ENCODE peak calls at places on chromosomes 5 and 9, in seven cellular contexts. I is PC-3; L is GM23248; B is iris pigment epithelial cell; O is GM12865; Q is activated effector memory CD4-positive, alpha-beta T cell treated with anti-CD3 and anti-CD28 coated beads, Interleukin-2, amount 50 U/mL, for 16 hours; G is body of pancreas. C is an unnamed sample.

GRCh38 chr5:101431201-101431600 is 528.1 kb upstream of the ST8SIA4 start:
- DNase-seq in I (no peak), L (no peak), B (no peak), O (no peak), Q (no peak), G (no peak), C (no peak)

GRCh38 chr9:127979333-127980055 is 1.3 kb downstream of the EEIG1 start:
- DNase-seq in I (peak), L (peak), B (peak), O (peak), Q (peak), G (peak), C (peak)

GRCh38 chr9:88425538-88425950 is 37.3 kb downstream of the SPIN1 start:
- DNase-seq in I (peak), L (peak), B (peak), O (no peak), Q (no peak), G (no peak), C (no peak)

GRCh38 chr9:127109212-127109711 is 13.2 kb downstream of the ANGPTL2 start:
- DNase-seq in I (peak), L (no peak), B (no peak), O (no peak), Q (no peak), G (no peak), C (no peak)

GRCh38 chr9:83322438-83322837 is 215.8 kb downstream of the FRMD3 start:
- DNase-seq in I (no peak), L (no peak), B (no peak), O (no peak), Q (no peak), G (no peak), C (no peak)

GRCh38 chr5:143164557-143164956 is 238.9 kb downstream of the NR3C1 start:
- DNase-seq in I (no peak), L (no peak), B (peak), O (peak), Q (no peak), G (no peak), C (no peak)

GRCh38 chr9:31347082-31347617 is 1037.3 kb upstream of the ACO1 start:
- DNase-seq in I (no peak), L (peak), B (peak), O (peak), Q (no peak), G (no peak), C (no peak)

GRCh38 chr9:106956971-106957370 is 94.0 kb downstream of the ZNF462 start:
- DNase-seq in I (no peak), L (peak), B (peak), O (no peak), Q (no peak), G (no peak), C (no peak)

GRCh38 chr5:155616779-155617392 is 603.3 kb downstream of the KIF4B start:
- DNase-seq in I (no peak), L (peak), B (peak), O (peak), Q (peak), G (peak), C (peak)

GRCh38 chr9:93465853-93466252 is 12.5 kb upstream of the FAM120AOS start:
- DNase-seq in I (no peak), L (no peak), B (no peak), O (no peak), Q (no peak), G (peak), C (no peak)

GRCh38 chr9:34650816-34651215 is 1.2 kb upstream of the IL11RA start:
- DNase-seq in I (no peak), L (no peak), B (peak), O (no peak), Q (no peak), G (no peak), C (peak)

GRCh38 chr5:176716320-176716719 is 69.0 kb downstream of the TSPAN17 start:
- DNase-seq in I (peak), L (peak), B (peak), O (no peak), Q (no peak), G (no peak), C (no peak)

GRCh38 chr5:32027093-32027716 is 146.9 kb downstream of the GOLPH3 start:
- DNase-seq in I (no peak), L (peak), B (no peak), O (no peak), Q (no peak), G (no peak), C (no peak)

GRCh38 chr9:126148523-126148870 is 178.1 kb upstream of the MVB12B start:
- DNase-seq in I (no peak), L (no peak), B (no peak), O (no peak), Q (peak), G (no peak), C (peak)

GRCh38 chr9:81052846-81053245 is 636.5 kb downstream of the TLE1 start:
- DNase-seq in I (no peak), L (peak), B (peak), O (no peak), Q (no peak), G (no peak), C (no peak)

GRCh38 chr5:141605523-141606277 is 13.1 kb downstream of the DIAPH1 start:
- DNase-seq in I (no peak), L (no peak), B (peak), O (peak), Q (peak), G (no peak), C (peak)

GRCh38 chr5:137778772-137779564 is 24.8 kb upstream of the HNRNPA0 start:
- DNase-seq in I (peak), L (peak), B (peak), O (peak), Q (no peak), G (no peak), C (no peak)

GRCh38 chr5:170273968-170274710 is 23.4 kb downstream of the LCP2 start:
- DNase-seq in I (peak), L (peak), B (peak), O (peak), Q (peak), G (no peak), C (peak)

GRCh38 chr9:93372391-93372790 is 79.1 kb upstream of the FAM120A start:
- DNase-seq in I (no peak), L (no peak), B (no peak), O (no peak), Q (no peak), G (no peak), C (no peak)

GRCh38 chr9:85858351-85858750 is 82.6 kb upstream of the NAA35 start:
- DNase-seq in I (no peak), L (no peak), B (no peak), O (no peak), Q (no peak), G (no peak), C (no peak)

GRCh38 chr5:167049043-167049663 is 1242.3 kb upstream of the WWC1 start:
- DNase-seq in I (peak), L (peak), B (peak), O (peak), Q (no peak), G (peak), C (peak)

GRCh38 chr9:126055386-126055785 is 271.2 kb upstream of the MVB12B start:
- DNase-seq in I (peak), L (peak), B (peak), O (no peak), Q (peak), G (no peak), C (no peak)

GRCh38 chr5:96344678-96345612 is 88.1 kb downstream of the PCSK1 start:
- DNase-seq in I (peak), L (peak), B (peak), O (peak), Q (no peak), G (peak), C (peak)

GRCh38 chr5:109823597-109823996 is 133.9 kb downstream of the MAN2A1 start:
- DNase-seq in I (peak), L (no peak), B (peak), O (no peak), Q (no peak), G (no peak), C (no peak)

GRCh38 chr5:109479260-109479860 is 69.6 kb upstream of the PJA2 start:
- DNase-seq in I (peak), L (peak), B (peak), O (peak), Q (no peak), G (no peak), C (no peak)

GRCh38 chr5:82388186-82388585 is 110.0 kb upstream of the RPS23 start:
- DNase-seq in I (no peak), L (peak), B (peak), O (no peak), Q (no peak), G (no peak), C (no peak)

GRCh38 chr5:127785098-127785927 is 82.1 kb downstream of the CCDC192 start:
- DNase-seq in I (peak), L (peak), B (peak), O (peak), Q (no peak), G (no peak), C (no peak)

GRCh38 chr5:80068237-80068636 is 33.1 kb downstream of the THBS4 start:
- DNase-seq in I (no peak), L (no peak), B (no peak), O (no peak), Q (no peak), G (no peak), C (no peak)

GRCh38 chr5:123881791-123882244 is 369.8 kb downstream of the CSNK1G3 start:
- DNase-seq in I (no peak), L (peak), B (peak), O (no peak), Q (no peak), G (no peak), C (no peak)

GRCh38 chr9:16100596-16101091 is 547.8 kb downstream of the CCDC171 start:
- DNase-seq in I (no peak), L (no peak), B (peak), O (no peak), Q (no peak), G (peak), C (peak)

GRCh38 chr5:32277782-32278181 is 35.0 kb downstream of the MTMR12 start:
- DNase-seq in I (no peak), L (peak), B (peak), O (peak), Q (no peak), G (no peak), C (no peak)

GRCh38 chr5:139600336-139600949 is 39.3 kb downstream of the UBE2D2 start:
- DNase-seq in I (peak), L (peak), B (peak), O (no peak), Q (no peak), G (no peak), C (no peak)